ENCODE peak calls at places on chromosomes 2 and 18, in five cellular contexts. One of them, this sample, is unnamed.

GRCh38 chr2:109438773-109439191 is 175.0 kb downstream of the SEPTIN10 start:
- DNase-seq in fibroblast of lung: peak; percentile 82
- DNase-seq in cardiac muscle cell: peak; percentile 72
- DNase-seq in right cardiac atrium: peak; percentile 55
- DNase-seq in CD4-positive, alpha-beta T cell: no peak
- DNase-seq in this sample: no peak

GRCh38 chr2:232528746-232529445 is 2.9 kb downstream of the CHRND start:
- DNase-seq in fibroblast of lung: no peak
- DNase-seq in right cardiac atrium: no peak
- DNase-seq in CD4-positive, alpha-beta T cell: no peak
- DNase-seq in cardiac muscle cell: no peak
- DNase-seq in this sample: no peak

GRCh38 chr2:202278944-202279343 is 13.4 kb downstream of the NOP58 start:
- DNase-seq in right cardiac atrium: no peak
- DNase-seq in fibroblast of lung: peak; percentile 67
- DNase-seq in cardiac muscle cell: peak; percentile 84
- DNase-seq in CD4-positive, alpha-beta T cell: no peak
- DNase-seq in this sample: peak; percentile 17

GRCh38 chr18:30858562-30858961 is 184.0 kb downstream of the DSC3 start:
- DNase-seq in CD4-positive, alpha-beta T cell: no peak
- DNase-seq in right cardiac atrium: no peak
- DNase-seq in fibroblast of lung: no peak
- DNase-seq in cardiac muscle cell: no peak
- DNase-seq in this sample: no peak

GRCh38 chr2:177396630-177397460 is 4.3 kb downstream of the AGPS start:
- DNase-seq in cardiac muscle cell: peak; percentile 78
- DNase-seq in fibroblast of lung: peak; percentile 91
- DNase-seq in CD4-positive, alpha-beta T cell: no peak
- DNase-seq in right cardiac atrium: no peak
- DNase-seq in this sample: peak; percentile 67

GRCh38 chr2:27347641-27348040 is 8.9 kb downstream of the GTF3C2 start:
- DNase-seq in CD4-positive, alpha-beta T cell: no peak
- DNase-seq in cardiac muscle cell: no peak
- DNase-seq in right cardiac atrium: no peak
- DNase-seq in fibroblast of lung: no peak
- DNase-seq in this sample: no peak

GRCh38 chr2:20067992-20068727 is 16.7 kb upstream of the LAPTM4A start:
- DNase-seq in right cardiac atrium: no peak
- DNase-seq in fibroblast of lung: peak; percentile 97
- DNase-seq in CD4-positive, alpha-beta T cell: no peak
- DNase-seq in cardiac muscle cell: peak; percentile 90
- DNase-seq in this sample: peak; percentile 84

GRCh38 chr2:162368494-162368893 is 24.6 kb downstream of the GCA start:
- DNase-seq in cardiac muscle cell: no peak
- DNase-seq in fibroblast of lung: no peak
- DNase-seq in CD4-positive, alpha-beta T cell: no peak
- DNase-seq in right cardiac atrium: no peak
- DNase-seq in this sample: no peak

GRCh38 chr18:1585881-1586488 is 681.3 kb downstream of the ADCYAP1 start:
- DNase-seq in cardiac muscle cell: peak; percentile 57
- DNase-seq in right cardiac atrium: no peak
- DNase-seq in CD4-positive, alpha-beta T cell: no peak
- DNase-seq in fibroblast of lung: peak; percentile 25
- DNase-seq in this sample: peak; percentile 13

GRCh38 chr2:46144133-46144800 is 152.9 kb upstream of the EPAS1 start:
- DNase-seq in cardiac muscle cell: no peak
- DNase-seq in fibroblast of lung: no peak
- DNase-seq in right cardiac atrium: no peak
- DNase-seq in CD4-positive, alpha-beta T cell: no peak
- DNase-seq in this sample: no peak

GRCh38 chr2:163943403-163944356 is 207.9 kb upstream of the FIGN start:
- DNase-seq in CD4-positive, alpha-beta T cell: no peak
- DNase-seq in right cardiac atrium: no peak
- DNase-seq in fibroblast of lung: no peak
- DNase-seq in cardiac muscle cell: no peak
- DNase-seq in this sample: no peak

GRCh38 chr2:229591611-229592010 is 122.7 kb downstream of the DNER start:
- DNase-seq in fibroblast of lung: no peak
- DNase-seq in CD4-positive, alpha-beta T cell: no peak
- DNase-seq in cardiac muscle cell: no peak
- DNase-seq in right cardiac atrium: no peak
- DNase-seq in this sample: no peak

GRCh38 chr2:109545828-109546713 is 67.7 kb downstream of the SEPTIN10 start:
- DNase-seq in cardiac muscle cell: peak; percentile 77
- DNase-seq in right cardiac atrium: peak; percentile 88
- DNase-seq in fibroblast of lung: peak; percentile 34
- DNase-seq in CD4-positive, alpha-beta T cell: peak; percentile 39
- DNase-seq in this sample: peak; percentile 58

GRCh38 chr2:214995926-214996670 is 142.3 kb downstream of the ABCA12 start:
- DNase-seq in right cardiac atrium: no peak
- DNase-seq in fibroblast of lung: no peak
- DNase-seq in CD4-positive, alpha-beta T cell: no peak
- DNase-seq in cardiac muscle cell: no peak
- DNase-seq in this sample: no peak
- H3K27ac ChIP-seq in right cardiac atrium: no peak overlapping the region
- H3K27ac ChIP-seq in fibroblast of lung: no peak overlapping the region
- H3K27ac ChIP-seq in CD4-positive, alpha-beta T cell: no peak overlapping the region
- H3K27ac ChIP-seq in cardiac muscle cell: no peak overlapping the region
- H3K27ac ChIP-seq in this sample: no peak overlapping the region

GRCh38 chr2:95299961-95300360 is 2.8 kb downstream of the KCNIP3 start:
- DNase-seq in cardiac muscle cell: no peak
- DNase-seq in fibroblast of lung: no peak
- DNase-seq in CD4-positive, alpha-beta T cell: no peak
- DNase-seq in right cardiac atrium: no peak
- DNase-seq in this sample: no peak
- H3K27ac ChIP-seq in cardiac muscle cell: no peak overlapping the region
- H3K27ac ChIP-seq in fibroblast of lung: no peak overlapping the region
- H3K27ac ChIP-seq in CD4-positive, alpha-beta T cell: no peak overlapping the region
- H3K27ac ChIP-seq in right cardiac atrium: no peak overlapping the region
- H3K27ac ChIP-seq in this sample: peak overlapping the region; percentile 26

GRCh38 chr2:219028996-219029828 is 12.1 kb downstream of the CFAP65 start:
- DNase-seq in cardiac muscle cell: no peak
- DNase-seq in CD4-positive, alpha-beta T cell: no peak
- DNase-seq in right cardiac atrium: no peak
- DNase-seq in fibroblast of lung: no peak
- DNase-seq in this sample: no peak

GRCh38 chr2:219032051-219032745 is 9.1 kb downstream of the CFAP65 start:
- DNase-seq in fibroblast of lung: no peak
- DNase-seq in right cardiac atrium: no peak
- DNase-seq in CD4-positive, alpha-beta T cell: no peak
- DNase-seq in cardiac muscle cell: no peak
- DNase-seq in this sample: no peak

GRCh38 chr2:219030177-219030940 is 11.0 kb downstream of the CFAP65 start:
- DNase-seq in fibroblast of lung: no peak
- DNase-seq in cardiac muscle cell: no peak
- DNase-seq in right cardiac atrium: no peak
- DNase-seq in CD4-positive, alpha-beta T cell: no peak
- DNase-seq in this sample: no peak

GRCh38 chr2:219029829-219030165 is 11.5 kb downstream of the CFAP65 start:
- DNase-seq in cardiac muscle cell: peak; percentile 83
- DNase-seq in right cardiac atrium: peak; percentile 89
- DNase-seq in fibroblast of lung: peak; percentile 49
- DNase-seq in CD4-positive, alpha-beta T cell: peak; percentile 57
- DNase-seq in this sample: peak; percentile 84

GRCh38 chr2:219031005-219031738 is 10.1 kb downstream of the CFAP65 start:
- DNase-seq in right cardiac atrium: no peak
- DNase-seq in cardiac muscle cell: no peak
- DNase-seq in fibroblast of lung: no peak
- DNase-seq in CD4-positive, alpha-beta T cell: no peak
- DNase-seq in this sample: no peak
- H3K27ac ChIP-seq in right cardiac atrium: no peak overlapping the region
- H3K27ac ChIP-seq in cardiac muscle cell: no peak overlapping the region
- H3K27ac ChIP-seq in fibroblast of lung: no peak overlapping the region
- H3K27ac ChIP-seq in CD4-positive, alpha-beta T cell: no peak overlapping the region
- H3K27ac ChIP-seq in this sample: no peak overlapping the region

GRCh38 chr18:74760026-74760425 is 162.4 kb downstream of the ZNF407 start:
- DNase-seq in fibroblast of lung: no peak
- DNase-seq in right cardiac atrium: no peak
- DNase-seq in CD4-positive, alpha-beta T cell: no peak
- DNase-seq in cardiac muscle cell: no peak
- DNase-seq in this sample: no peak
- H3K27ac ChIP-seq in fibroblast of lung: no peak overlapping the region
- H3K27ac ChIP-seq in right cardiac atrium: no peak overlapping the region
- H3K27ac ChIP-seq in CD4-positive, alpha-beta T cell: no peak overlapping the region
- H3K27ac ChIP-seq in cardiac muscle cell: no peak overlapping the region
- H3K27ac ChIP-seq in this sample: no peak overlapping the region

GRCh38 chr2:97724946-97725688 is 11.7 kb downstream of the ZAP70 start:
- DNase-seq in CD4-positive, alpha-beta T cell: no peak
- DNase-seq in cardiac muscle cell: no peak
- DNase-seq in right cardiac atrium: no peak
- DNase-seq in fibroblast of lung: no peak
- DNase-seq in this sample: no peak
- H3K27ac ChIP-seq in CD4-positive, alpha-beta T cell: no peak overlapping the region
- H3K27ac ChIP-seq in cardiac muscle cell: no peak overlapping the region
- H3K27ac ChIP-seq in right cardiac atrium: no peak overlapping the region
- H3K27ac ChIP-seq in fibroblast of lung: no peak overlapping the region
- H3K27ac ChIP-seq in this sample: no peak overlapping the region

GRCh38 chr2:231197741-231198290 is 615 bp upstream of the ARMC9 start:
- DNase-seq in right cardiac atrium: no peak
- DNase-seq in CD4-positive, alpha-beta T cell: no peak
- DNase-seq in fibroblast of lung: no peak
- DNase-seq in cardiac muscle cell: no peak
- DNase-seq in this sample: no peak

GRCh38 chr2:231200805-231201474 is 2.5 kb downstream of the ARMC9 start:
- DNase-seq in cardiac muscle cell: peak; percentile 50
- DNase-seq in fibroblast of lung: peak; percentile 86
- DNase-seq in CD4-positive, alpha-beta T cell: no peak
- DNase-seq in right cardiac atrium: no peak
- DNase-seq in this sample: peak; percentile 31

GRCh38 chr2:231199219-231199618 is 788 bp downstream of the ARMC9 start:
- DNase-seq in cardiac muscle cell: peak; percentile 35
- DNase-seq in fibroblast of lung: peak; percentile 73
- DNase-seq in CD4-positive, alpha-beta T cell: no peak
- DNase-seq in right cardiac atrium: no peak
- DNase-seq in this sample: peak; percentile 23

GRCh38 chr2:231196592-231196991 is 1.8 kb upstream of the ARMC9 start:
- DNase-seq in fibroblast of lung: no peak
- DNase-seq in CD4-positive, alpha-beta T cell: no peak
- DNase-seq in cardiac muscle cell: no peak
- DNase-seq in right cardiac atrium: no peak
- DNase-seq in this sample: no peak

GRCh38 chr2:231198291-231199173 is at the start of gene ARMC9:
- DNase-seq in cardiac muscle cell: peak; percentile 69
- DNase-seq in fibroblast of lung: peak; percentile 62
- DNase-seq in CD4-positive, alpha-beta T cell: peak; percentile 40
- DNase-seq in right cardiac atrium: peak; percentile 89
- DNase-seq in this sample: peak; percentile 93
- H3K27ac ChIP-seq in cardiac muscle cell: peak within 1 kb of the TSS; percentile 46
- H3K27ac ChIP-seq in fibroblast of lung: peak within 1 kb of the TSS; percentile 82
- H3K27ac ChIP-seq in CD4-positive, alpha-beta T cell: no peak within 1 kb of the TSS
- H3K27ac ChIP-seq in right cardiac atrium: no peak within 1 kb of the TSS
- H3K27ac ChIP-seq in this sample: peak within 1 kb of the TSS; percentile 84

GRCh38 chr2:207823865-207824264 is 54.2 kb upstream of the FZD5 start:
- DNase-seq in right cardiac atrium: no peak
- DNase-seq in fibroblast of lung: no peak
- DNase-seq in CD4-positive, alpha-beta T cell: no peak
- DNase-seq in cardiac muscle cell: no peak
- DNase-seq in this sample: no peak
- H3K27ac ChIP-seq in right cardiac atrium: no peak overlapping the region
- H3K27ac ChIP-seq in fibroblast of lung: no peak overlapping the region
- H3K27ac ChIP-seq in CD4-positive, alpha-beta T cell: no peak overlapping the region
- H3K27ac ChIP-seq in cardiac muscle cell: no peak overlapping the region
- H3K27ac ChIP-seq in this sample: no peak overlapping the region

DNA sequence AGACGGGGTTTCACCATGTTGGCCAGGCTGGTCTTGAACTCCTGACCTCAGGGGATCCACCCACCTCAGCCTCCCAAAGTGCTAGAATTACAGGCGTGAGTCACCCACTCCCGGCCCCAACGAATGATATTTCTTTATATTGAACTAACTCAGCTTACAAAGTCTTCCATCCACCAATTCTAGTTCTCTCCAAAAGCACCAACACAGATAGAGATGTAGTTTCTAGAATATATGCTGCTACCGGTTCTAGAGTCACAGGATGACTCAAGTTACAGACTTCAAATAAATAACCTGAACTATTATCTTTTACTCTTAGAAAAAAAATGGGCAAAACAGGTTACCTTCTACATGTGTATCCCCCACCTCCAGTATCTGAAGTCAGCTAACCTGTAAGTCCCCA is 9.2 kb downstream of the ACAA2 start:
- DNase-seq in CD4-positive, alpha-beta T cell: no peak
- DNase-seq in cardiac muscle cell: no peak
- DNase-seq in fibroblast of lung: no peak
- DNase-seq in right cardiac atrium: no peak
- DNase-seq in this sample: no peak
- H3K27ac ChIP-seq in CD4-positive, alpha-beta T cell: no peak overlapping the region
- H3K27ac ChIP-seq in cardiac muscle cell: no peak overlapping the region
- H3K27ac ChIP-seq in fibroblast of lung: no peak overlapping the region
- H3K27ac ChIP-seq in right cardiac atrium: no peak overlapping the region
- H3K27ac ChIP-seq in this sample: no peak overlapping the region

This sample was measured in RWPE1.